ENCODE peak calls at places on chromosome 3, in four cellular contexts. V is lower lobe of right lung, L is GM12865, Y is hepatocyte. F is an unnamed sample.
A peak's percentile ranks its signal among the peaks of the same experiment; 100 is the strongest.

GRCh38 chr3:143478124-143478693 is 358.6 kb downstream of the CHST2 start:
- DNase-seq in V (no peak), L (peak; percentile 27), Y (no peak), F (no peak)

GRCh38 chr3:14768182-14768790 is 50.5 kb upstream of the FGD5 start:
- DNase-seq in V (no peak), L (no peak), Y (no peak), F (no peak)

GRCh38 chr3:190671658-190672057 is 157.8 kb downstream of the IL1RAP start:
- DNase-seq in V (no peak), L (no peak), Y (no peak), F (no peak)

GRCh38 chr3:155553800-155554199 is 191.1 kb downstream of the PLCH1 start:
- DNase-seq in V (no peak), L (peak; percentile 19), Y (no peak), F (no peak)

GRCh38 chr3:48949376-48949717 is 30.7 kb downstream of the ARIH2 start:
- DNase-seq in V (no peak), L (no peak), Y (no peak), F (no peak)

GRCh38 chr3:12143949-12144504 is 14.7 kb downstream of the TIMP4 start:
- DNase-seq in V (peak; percentile 51), L (no peak), Y (peak; percentile 53), F (no peak)

GRCh38 chr3:50620420-50620819 is 3.5 kb downstream of the MAPKAPK3 start:
- DNase-seq in V (peak; percentile 73), L (no peak), Y (no peak), F (peak; percentile 89)

GRCh38 chr3:3801510-3801841 is 2.2 kb downstream of the LRRN1 start:
- DNase-seq in V (no peak), L (no peak), Y (no peak), F (no peak)

GRCh38 chr3:72334681-72335457 is 513.4 kb downstream of the SHQ1 start:
- DNase-seq in V (no peak), L (no peak), Y (no peak), F (no peak)

GRCh38 chr3:107235193-107235922 is 141.9 kb upstream of the CCDC54 start:
- DNase-seq in V (no peak), L (no peak), Y (peak; percentile 13), F (no peak)

GRCh38 chr3:34856577-34856976 is 782.7 kb upstream of the ARPP21 start:
- DNase-seq in V (no peak), L (no peak), Y (no peak), F (no peak)

GRCh38 chr3:45819543-45819942 is 22.4 kb downstream of the LZTFL1 start:
- DNase-seq in V (no peak), L (no peak), Y (no peak), F (no peak)

GRCh38 chr3:106714400-106714799 is 662.8 kb upstream of the CCDC54 start:
- DNase-seq in V (no peak), L (no peak), Y (peak; percentile 10), F (no peak)

GRCh38 chr3:134237454-134238145 is 13.1 kb downstream of the RYK start:
- DNase-seq in V (no peak), L (no peak), Y (no peak), F (no peak)

GRCh38 chr3:42216302-42216701 is 49.7 kb downstream of the CCK start:
- DNase-seq in V (no peak), L (peak; percentile 76), Y (no peak), F (no peak)

GRCh38 chr3:72766866-72767265 is 81.4 kb downstream of the SHQ1 start:
- DNase-seq in V (no peak), L (no peak), Y (no peak), F (no peak)

GRCh38 chr3:16132926-16133325 is 41.6 kb upstream of the GALNT15 start:
- DNase-seq in V (no peak), L (no peak), Y (no peak), F (no peak)

GRCh38 chr3:128950223-128950938 is 43.5 kb downstream of the CFAP92 start:
- DNase-seq in V (no peak), L (peak; percentile 14), Y (peak; percentile 42), F (no peak)

GRCh38 chr3:194255252-194256039 is 95.7 kb downstream of the CPN2 start:
- DNase-seq in V (peak; percentile 93), L (peak; percentile 16), Y (peak; percentile 60), F (peak; percentile 69)

GRCh38 chr3:36969540-36970432 is 23.1 kb downstream of the EPM2AIP1 start:
- DNase-seq in V (no peak), L (peak; percentile 85), Y (peak; percentile 92), F (peak; percentile 79)

GRCh38 chr3:41195970-41196369 is 3.3 kb upstream of the CTNNB1 start:
- DNase-seq in V (no peak), L (no peak), Y (no peak), F (no peak)

GRCh38 chr3:187319699-187320302 is 28.3 kb upstream of the MASP1 start:
- DNase-seq in V (peak; percentile 72), L (peak; percentile 75), Y (peak; percentile 86), F (peak; percentile 70)

GRCh38 chr3:7744850-7745249 is 756.8 kb upstream of the LMCD1 start:
- DNase-seq in V (no peak), L (no peak), Y (no peak), F (no peak)

GRCh38 chr3:107942244-107942643 is 148.6 kb downstream of the CD47 start:
- DNase-seq in V (no peak), L (peak; percentile 28), Y (no peak), F (no peak)

GRCh38 chr3:127175272-127175671 is 17.7 kb upstream of the PRR23E start:
- DNase-seq in V (no peak), L (no peak), Y (no peak), F (no peak)

GRCh38 chr3:65551945-65552344 is 486.8 kb downstream of the MAGI1 start:
- DNase-seq in V (no peak), L (no peak), Y (no peak), F (no peak)

GRCh38 chr3:23159929-23160328 is 43.2 kb upstream of the UBE2E2 start:
- DNase-seq in V (no peak), L (peak; percentile 11), Y (no peak), F (no peak)

GRCh38 chr3:65659396-65659795 is 379.3 kb downstream of the MAGI1 start:
- DNase-seq in V (no peak), L (no peak), Y (no peak), F (no peak)

GRCh38 chr3:32238816-32239637 is 547 bp downstream of the CMTM8 start:
- DNase-seq in V (peak; percentile 64), L (peak; percentile 11), Y (peak; percentile 31), F (peak; percentile 53)

GRCh38 chr3:126782554-126782953 is 78.5 kb downstream of the CHCHD6 start:
- DNase-seq in V (no peak), L (no peak), Y (peak; percentile 63), F (no peak)

GRCh38 chr3:97863025-97863424 is 41.2 kb downstream of the CRYBG3 start:
- DNase-seq in V (no peak), L (no peak), Y (no peak), F (no peak)

GRCh38 chr3:51280171-51280570 is 104.9 kb upstream of the MANF start:
- DNase-seq in V (no peak), L (no peak), Y (no peak), F (no peak)

GRCh38 chr3:13123266-13123665 is 50.0 kb upstream of the IQSEC1 start:
- DNase-seq in V (peak; percentile 12), L (no peak), Y (no peak), F (no peak)

GRCh38 chr3:122392868-122393844 is 9.2 kb downstream of the FAM162A start:
- DNase-seq in V (no peak), L (peak; percentile 65), Y (peak; percentile 63), F (no peak)

GRCh38 chr3:156750874-156751245 is 75.3 kb upstream of the LEKR1 start:
- DNase-seq in V (no peak), L (no peak), Y (no peak), F (no peak)
- TF ChIP-seq CTCF in V (no peak), L (no peak), Y (no peak), F (no peak)

DNA sequence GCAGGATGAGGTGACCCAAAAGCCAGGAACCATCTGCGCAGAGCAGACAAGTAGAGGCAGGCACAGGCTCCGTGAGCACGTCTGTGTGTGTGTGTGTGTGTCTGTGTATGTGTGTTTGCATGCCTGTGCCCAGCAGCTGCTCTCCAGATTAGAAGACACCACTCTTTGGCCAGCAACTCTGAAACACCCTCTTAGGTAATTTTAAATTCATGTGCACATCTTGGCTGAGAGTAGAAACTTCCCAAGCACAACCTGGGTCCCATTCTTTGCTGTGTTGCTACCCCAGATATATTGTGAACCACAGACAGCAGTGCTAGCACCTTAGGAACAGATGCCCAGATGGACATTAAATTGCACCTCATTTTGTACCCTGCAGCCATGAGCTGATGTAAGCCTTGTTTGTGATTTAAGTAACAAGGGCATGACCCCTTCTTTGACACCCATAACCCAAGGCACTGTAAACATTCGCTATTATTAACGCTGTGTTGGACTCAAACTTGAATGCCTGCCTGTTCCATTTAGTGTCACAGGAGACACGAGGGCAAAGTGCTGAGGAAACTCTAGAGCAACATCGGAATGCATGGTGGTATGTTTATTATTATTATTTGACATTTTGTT is at the start of gene FILIP1L:
- DNase-seq in V (no peak), L (no peak), Y (no peak), F (no peak)
- TF ChIP-seq CTCF in V (no peak), L (no peak), Y (no peak), F (no peak)

GRCh38 chr3:149638401-149639092 is 19.3 kb downstream of the WWTR1 start:
- DNase-seq in V (no peak), L (no peak), Y (peak; percentile 40), F (no peak)
- TF ChIP-seq CTCF in V (no peak), L (no peak), Y (no peak), F (no peak)

GRCh38 chr3:38117163-38117716 is 19.7 kb downstream of the ACAA1 start:
- DNase-seq in V (peak; percentile 66), L (no peak), Y (no peak), F (no peak)
- TF ChIP-seq CTCF in V (no peak), L (no peak), Y (no peak), F (no peak)